ENCODE peak calls at places on chromosomes 6 and 20, in eight cellular contexts. One of them, this sample, is unnamed.

GRCh38 chr6:125511809-125512341 is 210.1 kb upstream of the HDDC2 start:
- DNase-seq in hepatocyte: no peak
- DNase-seq in cardiac fibroblast: peak
- DNase-seq in right lobe of liver: no peak
- DNase-seq in heart left ventricle: no peak
- DNase-seq in fibroblast of pulmonary artery: peak
- DNase-seq in brain microvascular endothelial cell: peak
- DNase-seq in tibial nerve: no peak
- DNase-seq in this sample: no peak

GRCh38 chr6:166624275-166624674 is 2.8 kb downstream of the RPS6KA2 start:
- DNase-seq in right lobe of liver: no peak
- DNase-seq in heart left ventricle: no peak
- DNase-seq in brain microvascular endothelial cell: no peak
- DNase-seq in cardiac fibroblast: peak
- DNase-seq in fibroblast of pulmonary artery: peak
- DNase-seq in hepatocyte: peak
- DNase-seq in tibial nerve: peak
- DNase-seq in this sample: peak

GRCh38 chr20:25317351-25318075 is 69.6 kb downstream of the PYGB start:
- DNase-seq in tibial nerve: no peak
- DNase-seq in cardiac fibroblast: no peak
- DNase-seq in hepatocyte: no peak
- DNase-seq in fibroblast of pulmonary artery: no peak
- DNase-seq in right lobe of liver: peak
- DNase-seq in brain microvascular endothelial cell: no peak
- DNase-seq in heart left ventricle: peak
- DNase-seq in this sample: no peak

GRCh38 chr20:62052842-62053464 is 12.7 kb downstream of the TAF4 start:
- DNase-seq in cardiac fibroblast: no peak
- DNase-seq in brain microvascular endothelial cell: no peak
- DNase-seq in heart left ventricle: no peak
- DNase-seq in right lobe of liver: no peak
- DNase-seq in tibial nerve: no peak
- DNase-seq in hepatocyte: no peak
- DNase-seq in fibroblast of pulmonary artery: no peak
- DNase-seq in this sample: no peak

GRCh38 chr6:47922391-47922790 is 140.6 kb downstream of the OPN5 start:
- DNase-seq in cardiac fibroblast: peak
- DNase-seq in right lobe of liver: no peak
- DNase-seq in tibial nerve: no peak
- DNase-seq in heart left ventricle: no peak
- DNase-seq in fibroblast of pulmonary artery: no peak
- DNase-seq in brain microvascular endothelial cell: no peak
- DNase-seq in hepatocyte: no peak
- DNase-seq in this sample: no peak

GRCh38 chr20:21389368-21389767 is 8.0 kb downstream of the NKX2-4 start:
- DNase-seq in hepatocyte: no peak
- DNase-seq in right lobe of liver: no peak
- DNase-seq in heart left ventricle: no peak
- DNase-seq in cardiac fibroblast: no peak
- DNase-seq in tibial nerve: no peak
- DNase-seq in fibroblast of pulmonary artery: no peak
- DNase-seq in brain microvascular endothelial cell: no peak
- DNase-seq in this sample: no peak

GRCh38 chr6:2552648-2553154 is 198.0 kb downstream of the MYLK4 start:
- DNase-seq in cardiac fibroblast: no peak
- DNase-seq in heart left ventricle: no peak
- DNase-seq in brain microvascular endothelial cell: no peak
- DNase-seq in tibial nerve: no peak
- DNase-seq in right lobe of liver: no peak
- DNase-seq in fibroblast of pulmonary artery: no peak
- DNase-seq in hepatocyte: no peak
- DNase-seq in this sample: no peak

GRCh38 chr6:157269261-157269794 is 54.0 kb downstream of the TMEM242 start:
- DNase-seq in cardiac fibroblast: peak
- DNase-seq in fibroblast of pulmonary artery: peak
- DNase-seq in hepatocyte: peak
- DNase-seq in heart left ventricle: peak
- DNase-seq in right lobe of liver: peak
- DNase-seq in tibial nerve: peak
- DNase-seq in brain microvascular endothelial cell: peak
- DNase-seq in this sample: peak

GRCh38 chr20:44247131-44247571 is at the start of gene GDAP1L1:
- DNase-seq in hepatocyte: peak
- DNase-seq in brain microvascular endothelial cell: no peak
- DNase-seq in right lobe of liver: no peak
- DNase-seq in tibial nerve: no peak
- DNase-seq in heart left ventricle: no peak
- DNase-seq in cardiac fibroblast: no peak
- DNase-seq in fibroblast of pulmonary artery: no peak
- DNase-seq in this sample: no peak

GRCh38 chr20:44967207-44967807 is 995 bp downstream of the STK4 start:
- DNase-seq in cardiac fibroblast: no peak
- DNase-seq in fibroblast of pulmonary artery: no peak
- DNase-seq in brain microvascular endothelial cell: no peak
- DNase-seq in hepatocyte: no peak
- DNase-seq in tibial nerve: no peak
- DNase-seq in right lobe of liver: no peak
- DNase-seq in heart left ventricle: no peak
- DNase-seq in this sample: no peak

GRCh38 chr20:41359541-41360011 is 7.0 kb downstream of the EMILIN3 start:
- DNase-seq in cardiac fibroblast: no peak
- DNase-seq in hepatocyte: no peak
- DNase-seq in right lobe of liver: no peak
- DNase-seq in brain microvascular endothelial cell: no peak
- DNase-seq in heart left ventricle: peak
- DNase-seq in tibial nerve: no peak
- DNase-seq in fibroblast of pulmonary artery: no peak
- DNase-seq in this sample: no peak

GRCh38 chr6:9095671-9096260 is 660.4 kb upstream of the SLC35B3 start:
- DNase-seq in heart left ventricle: no peak
- DNase-seq in fibroblast of pulmonary artery: no peak
- DNase-seq in tibial nerve: no peak
- DNase-seq in cardiac fibroblast: no peak
- DNase-seq in hepatocyte: no peak
- DNase-seq in right lobe of liver: no peak
- DNase-seq in brain microvascular endothelial cell: no peak
- DNase-seq in this sample: no peak

GRCh38 chr20:36094497-36094896 is 60.0 kb upstream of the EPB41L1 start:
- DNase-seq in right lobe of liver: no peak
- DNase-seq in brain microvascular endothelial cell: no peak
- DNase-seq in cardiac fibroblast: peak
- DNase-seq in hepatocyte: no peak
- DNase-seq in fibroblast of pulmonary artery: peak
- DNase-seq in tibial nerve: peak
- DNase-seq in heart left ventricle: no peak
- DNase-seq in this sample: no peak

GRCh38 chr6:42068173-42068572 is 17.8 kb downstream of the TAF8 start:
- DNase-seq in hepatocyte: no peak
- DNase-seq in heart left ventricle: no peak
- DNase-seq in cardiac fibroblast: no peak
- DNase-seq in brain microvascular endothelial cell: no peak
- DNase-seq in right lobe of liver: no peak
- DNase-seq in fibroblast of pulmonary artery: no peak
- DNase-seq in tibial nerve: no peak
- DNase-seq in this sample: no peak

GRCh38 chr20:4999788-5000187 is 1.5 kb downstream of the SLC23A2 start:
- DNase-seq in fibroblast of pulmonary artery: no peak
- DNase-seq in cardiac fibroblast: no peak
- DNase-seq in brain microvascular endothelial cell: no peak
- DNase-seq in tibial nerve: no peak
- DNase-seq in right lobe of liver: no peak
- DNase-seq in hepatocyte: no peak
- DNase-seq in heart left ventricle: no peak
- DNase-seq in this sample: no peak
- H3K4me3 ChIP-seq in fibroblast of pulmonary artery: peak
- H3K4me3 ChIP-seq in cardiac fibroblast: no peak
- H3K4me3 ChIP-seq in brain microvascular endothelial cell: peak
- H3K4me3 ChIP-seq in tibial nerve: peak
- H3K4me3 ChIP-seq in right lobe of liver: peak
- H3K4me3 ChIP-seq in hepatocyte: no peak
- H3K4me3 ChIP-seq in heart left ventricle: peak
- H3K4me3 ChIP-seq in this sample: no peak

DNA sequence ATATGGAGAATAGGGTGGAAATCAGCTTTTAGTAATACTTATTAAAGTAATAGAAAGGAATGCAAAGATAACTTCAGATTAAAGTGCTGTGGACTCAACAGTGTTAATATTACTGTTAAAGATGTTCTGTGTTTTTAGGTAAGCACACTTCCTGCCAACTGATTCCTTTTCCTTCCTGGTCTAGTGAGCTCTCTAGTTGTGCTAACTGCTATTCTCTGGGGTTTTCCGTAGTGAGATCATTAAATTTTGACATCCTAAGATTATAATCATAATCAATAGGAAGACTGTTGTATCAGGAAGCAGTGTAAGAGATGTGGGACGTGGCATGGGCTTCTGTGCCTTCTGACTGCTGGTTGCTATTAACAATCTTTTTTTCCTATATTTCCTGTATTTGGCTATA is 1.2 kb upstream of the TMEM217 start:
- DNase-seq in hepatocyte: no peak
- DNase-seq in brain microvascular endothelial cell: no peak
- DNase-seq in right lobe of liver: no peak
- DNase-seq in cardiac fibroblast: no peak
- DNase-seq in tibial nerve: no peak
- DNase-seq in heart left ventricle: no peak
- DNase-seq in fibroblast of pulmonary artery: no peak
- DNase-seq in this sample: no peak
- H3K4me3 ChIP-seq in hepatocyte: no peak
- H3K4me3 ChIP-seq in brain microvascular endothelial cell: no peak
- H3K4me3 ChIP-seq in right lobe of liver: no peak
- H3K4me3 ChIP-seq in cardiac fibroblast: no peak
- H3K4me3 ChIP-seq in tibial nerve: no peak
- H3K4me3 ChIP-seq in heart left ventricle: no peak
- H3K4me3 ChIP-seq in fibroblast of pulmonary artery: peak
- H3K4me3 ChIP-seq in this sample: peak

GRCh38 chr6:10531942-10532341 is 10.8 kb downstream of the GCNT2 start:
- DNase-seq in fibroblast of pulmonary artery: no peak
- DNase-seq in heart left ventricle: no peak
- DNase-seq in cardiac fibroblast: no peak
- DNase-seq in right lobe of liver: no peak
- DNase-seq in tibial nerve: no peak
- DNase-seq in hepatocyte: no peak
- DNase-seq in brain microvascular endothelial cell: no peak
- DNase-seq in this sample: no peak
- H3K4me3 ChIP-seq in fibroblast of pulmonary artery: no peak
- H3K4me3 ChIP-seq in heart left ventricle: peak
- H3K4me3 ChIP-seq in cardiac fibroblast: no peak
- H3K4me3 ChIP-seq in right lobe of liver: peak
- H3K4me3 ChIP-seq in tibial nerve: no peak
- H3K4me3 ChIP-seq in hepatocyte: no peak
- H3K4me3 ChIP-seq in brain microvascular endothelial cell: no peak
- H3K4me3 ChIP-seq in this sample: no peak

GRCh38 chr6:14212020-14212419 is 94.4 kb downstream of the CD83 start:
- DNase-seq in tibial nerve: no peak
- DNase-seq in heart left ventricle: no peak
- DNase-seq in brain microvascular endothelial cell: no peak
- DNase-seq in hepatocyte: no peak
- DNase-seq in right lobe of liver: no peak
- DNase-seq in fibroblast of pulmonary artery: no peak
- DNase-seq in cardiac fibroblast: no peak
- DNase-seq in this sample: no peak
- H3K4me3 ChIP-seq in tibial nerve: peak
- H3K4me3 ChIP-seq in heart left ventricle: no peak
- H3K4me3 ChIP-seq in brain microvascular endothelial cell: no peak
- H3K4me3 ChIP-seq in hepatocyte: no peak
- H3K4me3 ChIP-seq in right lobe of liver: peak
- H3K4me3 ChIP-seq in fibroblast of pulmonary artery: no peak
- H3K4me3 ChIP-seq in cardiac fibroblast: no peak
- H3K4me3 ChIP-seq in this sample: no peak